ENCODE peak calls at places on chromosomes 7 and 10, in nine cellular contexts. T is HL-60, L is thyroid gland, I is body of pancreas, N is B cell, Y is adrenal gland, P is tibial nerve, A is kidney epithelial cell, E is AG09309. H is an unnamed sample.

GRCh38 chr10:73732931-73733623 is 11.1 kb upstream of the SEC24C start:
- DNase-seq in T (no peak), L (no peak), I (no peak), N (no peak), Y (no peak), P (no peak), A (no peak), E (no peak), H (no peak)

GRCh38 chr10:121627810-121628209 is 29.6 kb upstream of the FGFR2 start:
- DNase-seq in T (no peak), L (no peak), I (no peak), N (no peak), Y (no peak), P (no peak), A (no peak), E (peak), H (no peak)

GRCh38 chr10:113381906-113382562 is 170.8 kb upstream of the HABP2 start:
- DNase-seq in T (no peak), L (no peak), I (peak), N (peak), Y (peak), P (no peak), A (no peak), E (peak), H (no peak)

GRCh38 chr10:30384791-30385201 is 35.7 kb upstream of the MTPAP start:
- DNase-seq in T (no peak), L (peak), I (no peak), N (no peak), Y (no peak), P (no peak), A (no peak), E (no peak), H (peak)

GRCh38 chr10:46549171-46550075 is 7.0 kb downstream of the GPRIN2 start:
- DNase-seq in T (no peak), L (no peak), I (peak), N (no peak), Y (peak), P (peak), A (no peak), E (no peak), H (no peak)

GRCh38 chr7:86784765-86785164 is 141.1 kb downstream of the GRM3 start:
- DNase-seq in T (no peak), L (no peak), I (no peak), N (no peak), Y (no peak), P (no peak), A (no peak), E (no peak), H (no peak)

GRCh38 chr10:102629661-102630614 is 14.3 kb upstream of the TRIM8 start:
- DNase-seq in T (no peak), L (peak), I (no peak), N (no peak), Y (no peak), P (no peak), A (peak), E (peak), H (no peak)

GRCh38 chr7:113120647-113121046 is 2.3 kb upstream of the SMIM30 start:
- DNase-seq in T (peak), L (no peak), I (no peak), N (no peak), Y (no peak), P (no peak), A (no peak), E (no peak), H (no peak)

GRCh38 chr7:151233111-151233701 is 923 bp downstream of the CHPF2 start:
- DNase-seq in T (peak), L (peak), I (peak), N (peak), Y (peak), P (no peak), A (peak), E (no peak), H (peak)

GRCh38 chr7:39453743-39454355 is 112.4 kb upstream of the YAE1 start:
- DNase-seq in T (peak), L (peak), I (peak), N (peak), Y (peak), P (no peak), A (peak), E (peak), H (peak)

GRCh38 chr10:111207525-111207924 is 130.7 kb downstream of the ADRA2A start:
- DNase-seq in T (no peak), L (no peak), I (peak), N (no peak), Y (no peak), P (no peak), A (no peak), E (no peak), H (no peak)

GRCh38 chr7:4805110-4805978 is 29.9 kb downstream of the AP5Z1 start:
- DNase-seq in T (no peak), L (no peak), I (no peak), N (peak), Y (no peak), P (no peak), A (no peak), E (no peak), H (no peak)

GRCh38 chr7:98187138-98187502 is 24.1 kb upstream of the BHLHA15 start:
- DNase-seq in T (no peak), L (no peak), I (no peak), N (no peak), Y (no peak), P (no peak), A (no peak), E (no peak), H (no peak)

GRCh38 chr7:151056286-151057037 is 1.2 kb downstream of the CDK5 start:
- DNase-seq in T (no peak), L (peak), I (no peak), N (no peak), Y (no peak), P (no peak), A (no peak), E (no peak), H (no peak)

GRCh38 chr10:100872034-100872791 is 40.5 kb upstream of the SLF2 start:
- DNase-seq in T (peak), L (peak), I (peak), N (peak), Y (no peak), P (no peak), A (no peak), E (no peak), H (peak)

GRCh38 chr10:12405342-12406320 is 56.3 kb downstream of the CAMK1D start:
- DNase-seq in T (no peak), L (no peak), I (peak), N (no peak), Y (peak), P (no peak), A (no peak), E (no peak), H (no peak)

GRCh38 chr10:69438531-69439349 is 12.5 kb upstream of the TSPAN15 start:
- DNase-seq in T (peak), L (no peak), I (peak), N (no peak), Y (no peak), P (no peak), A (no peak), E (no peak), H (no peak)

GRCh38 chr7:130899638-130900401 is 165.8 kb upstream of the KLF14 start:
- DNase-seq in T (no peak), L (peak), I (peak), N (no peak), Y (no peak), P (no peak), A (no peak), E (no peak), H (no peak)

GRCh38 chr7:7707756-7708310 is 10.6 kb downstream of the RPA3 start:
- DNase-seq in T (no peak), L (no peak), I (no peak), N (no peak), Y (no peak), P (no peak), A (peak), E (no peak), H (no peak)

GRCh38 chr10:86798636-86799035 is 42.2 kb downstream of the BMPR1A start:
- DNase-seq in T (no peak), L (no peak), I (no peak), N (no peak), Y (no peak), P (no peak), A (no peak), E (no peak), H (peak)

GRCh38 chr7:132117181-132117580 is 459.1 kb downstream of the PLXNA4 start:
- DNase-seq in T (no peak), L (no peak), I (no peak), N (no peak), Y (no peak), P (no peak), A (peak), E (no peak), H (no peak)

GRCh38 chr7:116173051-116174028 is 37.0 kb upstream of the TES start:
- DNase-seq in T (no peak), L (no peak), I (peak), N (no peak), Y (no peak), P (no peak), A (no peak), E (no peak), H (peak)

GRCh38 chr7:133434246-133434865 is 181.5 kb downstream of the EXOC4 start:
- DNase-seq in T (no peak), L (no peak), I (no peak), N (peak), Y (no peak), P (no peak), A (no peak), E (no peak), H (peak)

GRCh38 chr7:151091431-151091830 is 5.2 kb downstream of the AGAP3 start:
- DNase-seq in T (no peak), L (no peak), I (peak), N (no peak), Y (no peak), P (no peak), A (no peak), E (no peak), H (no peak)

GRCh38 chr10:29102636-29103035 is 186.2 kb upstream of the LYZL1 start:
- DNase-seq in T (no peak), L (no peak), I (no peak), N (no peak), Y (no peak), P (no peak), A (no peak), E (no peak), H (no peak)
- TF ChIP-seq CTCF in T (no peak), L (no peak), I (no peak), N (no peak), Y (no peak), P (no peak), A (no peak), E (no peak), H (no peak)

GRCh38 chr7:128030999-128031681 is at the start of gene LRRC4:
- DNase-seq in T (no peak), L (peak), I (no peak), N (peak), Y (peak), P (no peak), A (no peak), E (no peak), H (peak)
- TF ChIP-seq CTCF in T (no peak), L (no peak), I (no peak), N (no peak), Y (no peak), P (no peak), A (no peak), E (no peak), H (no peak)

GRCh38 chr7:5824297-5824610 is 42.8 kb upstream of the RNF216 start:
- DNase-seq in T (no peak), L (no peak), I (no peak), N (no peak), Y (no peak), P (no peak), A (no peak), E (no peak), H (peak)
- TF ChIP-seq CTCF in T (no peak), L (no peak), I (no peak), N (no peak), Y (no peak), P (no peak), A (no peak), E (no peak), H (no peak)

GRCh38 chr10:3355536-3355935 is 183.0 kb upstream of the PITRM1 start:
- DNase-seq in T (no peak), L (no peak), I (no peak), N (no peak), Y (no peak), P (no peak), A (no peak), E (no peak), H (no peak)
- TF ChIP-seq CTCF in T (no peak), L (no peak), I (no peak), N (no peak), Y (no peak), P (no peak), A (no peak), E (no peak), H (no peak)

GRCh38 chr10:95440756-95441546 is 120.2 kb downstream of the SORBS1 start:
- DNase-seq in T (no peak), L (no peak), I (peak), N (no peak), Y (no peak), P (no peak), A (no peak), E (no peak), H (no peak)

GRCh38 chr10:95442341-95442740 is 118.8 kb downstream of the SORBS1 start:
- DNase-seq in T (no peak), L (no peak), I (no peak), N (no peak), Y (no peak), P (no peak), A (no peak), E (no peak), H (no peak)

GRCh38 chr10:95441547-95441923 is 119.6 kb downstream of the SORBS1 start:
- DNase-seq in T (no peak), L (no peak), I (no peak), N (no peak), Y (no peak), P (no peak), A (no peak), E (no peak), H (no peak)

GRCh38 chr10:95438781-95439180 is 122.4 kb downstream of the SORBS1 start:
- DNase-seq in T (no peak), L (no peak), I (no peak), N (no peak), Y (no peak), P (no peak), A (no peak), E (no peak), H (no peak)

DNA sequence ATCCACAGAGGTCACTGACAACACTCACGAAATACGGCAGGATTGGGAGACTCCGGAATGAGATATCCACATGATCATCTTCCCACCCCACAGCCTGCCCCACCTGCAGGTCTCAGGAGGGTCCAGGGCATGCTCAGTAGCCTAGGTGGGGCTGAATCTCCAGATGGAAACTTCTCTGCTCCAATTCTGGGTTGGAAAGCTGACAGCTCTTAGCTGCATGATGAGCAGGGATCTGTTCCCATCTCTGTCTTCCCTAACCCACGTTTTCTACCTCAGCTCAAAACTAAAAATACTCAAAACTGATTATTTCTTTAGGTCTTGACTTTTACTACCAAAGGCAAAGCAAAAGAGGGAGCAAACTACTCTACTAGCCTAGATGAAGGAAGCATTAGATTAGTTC is 120.8 kb downstream of the SORBS1 start:
- DNase-seq in T (no peak), L (no peak), I (no peak), N (no peak), Y (no peak), P (no peak), A (no peak), E (no peak), H (no peak)
- TF ChIP-seq CTCF in T (no peak), L (no peak), I (no peak), N (no peak), Y (no peak), P (no peak), A (no peak), E (no peak), H (no peak)

DNA sequence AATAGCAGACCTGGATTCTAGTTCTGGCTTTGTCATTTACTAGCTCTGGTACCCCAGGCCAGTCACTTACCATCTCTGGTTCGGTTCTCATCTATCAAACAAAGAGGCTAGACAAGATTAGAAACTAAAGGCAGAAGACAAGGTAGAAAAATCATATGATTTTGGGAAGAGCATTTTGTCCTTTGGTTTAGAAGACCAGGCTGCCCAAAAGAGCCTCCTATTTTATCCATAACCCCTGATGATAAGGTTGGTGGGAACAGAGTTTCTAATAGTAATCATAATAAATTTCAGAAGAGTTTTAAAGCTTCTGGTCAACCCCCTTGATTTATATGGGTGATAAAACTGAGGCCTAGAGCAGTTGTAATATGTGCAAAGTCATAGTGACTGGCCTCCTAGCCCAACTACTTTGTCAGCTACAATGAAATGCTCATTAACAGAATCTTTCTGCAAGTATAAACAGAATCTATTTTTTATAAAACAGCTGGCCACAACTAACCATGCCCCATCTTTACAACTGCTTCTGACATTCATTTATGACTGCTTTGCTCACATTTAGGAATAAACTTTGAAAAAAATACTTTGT is 23.4 kb downstream of the COX15 start:
- DNase-seq in T (no peak), L (no peak), I (no peak), N (no peak), Y (no peak), P (no peak), A (no peak), E (peak), H (no peak)
- TF ChIP-seq CTCF in T (no peak), L (no peak), I (no peak), N (no peak), Y (no peak), P (no peak), A (no peak), E (no peak), H (no peak)

DNA sequence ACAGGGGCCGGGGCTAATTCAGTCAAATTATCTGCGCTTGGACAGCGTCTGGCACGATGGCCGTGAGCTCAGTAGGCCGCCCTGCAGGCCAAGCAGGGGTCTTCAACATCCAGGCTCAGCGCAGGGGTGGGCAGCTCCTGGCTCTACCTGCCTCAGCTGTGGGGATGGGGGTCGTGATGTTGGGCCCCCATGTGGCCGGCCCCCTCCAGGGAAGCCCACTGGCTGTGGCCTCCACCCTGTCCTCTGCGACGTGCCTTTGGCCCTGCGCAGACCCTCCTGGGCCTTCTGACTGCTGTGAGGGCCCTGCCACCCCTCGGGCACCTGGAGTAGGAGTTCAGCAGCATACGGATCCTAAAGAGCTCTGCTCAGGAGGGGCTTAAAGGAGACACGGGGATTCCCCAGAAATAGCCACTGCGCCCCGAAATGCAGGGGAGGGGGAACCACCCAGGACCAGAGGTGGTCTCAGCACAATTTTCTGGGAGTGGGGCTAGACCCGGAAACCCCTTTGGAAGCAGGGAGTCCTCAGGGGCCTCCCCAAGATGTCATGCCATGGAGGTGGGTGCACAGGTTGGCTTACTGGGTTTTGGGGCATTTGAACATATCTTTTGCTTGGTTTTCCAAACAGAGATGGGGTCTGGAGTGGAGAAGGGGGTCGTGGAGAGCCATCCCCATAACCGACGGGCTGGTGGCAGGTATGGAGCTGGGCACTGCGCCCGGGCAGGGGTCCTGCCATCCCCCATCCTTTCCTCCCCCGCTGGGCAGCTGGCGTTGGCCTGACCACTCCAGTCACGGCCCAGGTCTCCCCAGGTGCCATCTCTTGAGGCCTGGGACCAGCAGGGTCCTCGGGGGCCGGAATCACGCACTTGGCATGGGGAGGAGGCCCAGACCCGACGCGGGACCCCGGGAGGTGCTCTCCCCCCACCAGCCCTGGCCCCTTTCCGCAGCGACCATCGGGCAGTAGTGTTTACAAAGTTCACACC is 4.0 kb upstream of the ADAP1 start:
- DNase-seq in T (no peak), L (no peak), I (no peak), N (no peak), Y (no peak), P (no peak), A (no peak), E (no peak), H (no peak)
- TF ChIP-seq CTCF in T (no peak), L (no peak), I (no peak), N (no peak), Y (no peak), P (no peak), A (no peak), E (no peak), H (no peak)

DNA sequence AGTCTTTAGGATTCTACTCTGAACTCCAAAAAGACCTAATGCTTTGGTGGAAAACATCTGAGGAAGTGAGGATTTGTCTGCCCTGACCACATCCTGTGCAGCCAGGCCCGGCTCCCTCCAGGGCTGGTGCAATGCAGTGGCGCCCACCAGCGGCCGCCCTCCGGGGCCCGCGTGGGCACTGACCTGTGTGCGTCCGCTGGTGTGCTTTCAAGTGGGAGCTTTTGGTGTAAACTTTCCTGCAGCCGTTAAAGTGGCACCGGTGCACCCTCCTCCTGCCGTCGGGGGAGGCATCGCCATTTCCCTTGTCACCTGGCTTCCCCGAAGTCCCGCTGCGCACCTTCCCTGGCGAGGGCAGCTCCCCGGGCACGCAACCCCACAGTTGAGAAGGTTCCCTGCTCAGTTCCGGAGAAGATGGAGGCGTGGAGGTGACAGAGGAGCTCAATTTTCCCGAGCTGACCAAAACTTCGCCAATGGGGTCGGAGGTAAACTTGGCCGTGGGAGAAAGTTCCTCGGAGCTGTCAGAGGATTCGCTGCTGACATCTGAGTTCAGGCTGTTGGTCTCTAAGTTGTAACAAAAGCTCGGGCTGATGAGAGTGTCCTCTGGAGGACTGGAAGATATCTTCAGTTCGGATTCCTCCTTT is 3.4 kb downstream of the KLF6 start:
- DNase-seq in T (no peak), L (no peak), I (peak), N (peak), Y (peak), P (peak), A (no peak), E (no peak), H (no peak)
- TF ChIP-seq CTCF in T (no peak), L (peak), I (no peak), N (no peak), Y (peak), P (peak), A (peak), E (peak), H (no peak)

GRCh38 chr10:71838264-71839211 is 12.5 kb downstream of the PSAP start:
- DNase-seq in T (no peak), L (no peak), I (no peak), N (no peak), Y (no peak), P (no peak), A (peak), E (no peak), H (no peak)
- TF ChIP-seq CTCF in T (no peak), L (no peak), I (no peak), N (no peak), Y (no peak), P (no peak), A (no peak), E (no peak), H (no peak)